ENCODE peak calls at places on chromosomes 5 and 9, in ten cellular contexts. S, U, Y, A, X, T, J, L, V and D are unnamed samples.

GRCh38 chr9:136965771-136966484 is 11.4 kb upstream of the PTGDS start:
- DNase-seq in L (no peak), U (no peak), T (no peak), X (no peak), J (no peak), A (no peak), Y (no peak), S (no peak), V (no peak), D (no peak)

GRCh38 chr5:167699434-167699833 is 592.0 kb upstream of the WWC1 start:
- DNase-seq in T (no peak), V (no peak), J (peak), A (peak), U (peak), X (peak), L (no peak), S (no peak), Y (peak), D (no peak)

GRCh38 chr9:935348-935965 is 41.0 kb upstream of the DMRT3 start:
- DNase-seq in L (no peak), T (no peak), V (no peak), J (peak), U (peak), X (peak), A (no peak), Y (no peak), S (no peak), D (no peak)

GRCh38 chr5:65913519-65913918 is 12.9 kb upstream of the ERBIN start:
- DNase-seq in V (no peak), L (no peak), J (no peak), U (no peak), Y (no peak), A (no peak), X (no peak), T (no peak), S (no peak), D (no peak)

GRCh38 chr9:29449294-29449693 is 1876.0 kb upstream of the C9orf72 start:
- DNase-seq in L (no peak), Y (no peak), V (no peak), X (no peak), J (peak), T (no peak), S (no peak), U (no peak), A (no peak), D (no peak)

GRCh38 chr9:129455151-129455995 is 165.5 kb downstream of the C9orf50 start:
- DNase-seq in X (no peak), T (no peak), U (no peak), A (no peak), Y (no peak), L (no peak), V (no peak), S (no peak), J (no peak), D (no peak)

GRCh38 chr5:149474198-149474597 is 77.0 kb downstream of the CSNK1A1 start:
- DNase-seq in A (no peak), J (peak), Y (no peak), V (no peak), L (peak), X (no peak), U (no peak), S (no peak), T (no peak), D (peak)

GRCh38 chr5:14509556-14509955 is 72.0 kb upstream of the OTULINL start:
- DNase-seq in A (no peak), Y (no peak), V (no peak), T (no peak), J (no peak), S (no peak), U (no peak), X (no peak), L (peak), D (no peak)

GRCh38 chr9:135379540-135380267 is 99.9 kb upstream of the PPP1R26 start:
- DNase-seq in V (no peak), J (no peak), U (no peak), S (no peak), Y (no peak), L (no peak), A (no peak), T (no peak), X (no peak), D (no peak)

GRCh38 chr5:140561753-140562523 is 2.5 kb downstream of the APBB3 start:
- DNase-seq in Y (no peak), A (no peak), L (no peak), X (no peak), S (peak), T (no peak), U (no peak), V (no peak), J (no peak), D (no peak)

GRCh38 chr5:140564196-140565023 is at the start of the genes APBB3 and SLC35A4:
- DNase-seq in L (peak), A (peak), T (peak), U (peak), Y (peak), J (peak), X (peak), S (peak), V (peak), D (peak)

GRCh38 chr5:140565024-140565779 is 574 bp downstream of the SLC35A4 start:
- DNase-seq in L (no peak), T (no peak), U (no peak), Y (no peak), A (no peak), S (no peak), V (no peak), J (peak), X (peak), D (no peak)

GRCh38 chr5:140565780-140566095 is 1.1 kb downstream of the SLC35A4 start:
- DNase-seq in V (no peak), J (no peak), S (peak), A (no peak), Y (no peak), X (peak), T (no peak), L (no peak), U (no peak), D (no peak)

DNA sequence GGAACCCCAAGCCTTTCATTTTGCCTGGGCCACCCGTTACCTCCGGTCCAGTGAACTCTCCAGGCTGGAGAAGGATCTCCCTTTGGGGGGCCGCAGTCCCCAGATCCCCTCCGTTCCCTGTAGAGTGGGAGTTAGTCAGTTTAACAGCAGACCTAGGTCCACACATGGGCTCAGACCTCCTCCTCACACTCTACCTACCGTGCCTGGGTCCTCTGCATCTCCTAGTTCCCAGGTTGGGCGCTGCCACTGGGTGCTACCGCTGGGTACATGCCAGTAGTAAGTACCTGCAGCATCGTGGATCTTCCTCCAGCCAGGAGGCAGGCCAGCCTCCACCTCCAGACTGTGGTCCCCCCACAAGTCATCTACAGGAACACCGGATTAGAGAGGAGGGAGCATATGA is 844 bp downstream of the APBB3 start:
- DNase-seq in U (no peak), X (no peak), Y (no peak), V (no peak), J (no peak), L (no peak), A (no peak), T (no peak), S (no peak), D (no peak)
- H3K4me3 ChIP-seq in U (peak), X (peak), Y (peak), V (peak), J (peak), L (peak), A (peak), T (peak), S (peak), D (peak)

GRCh38 chr9:37037744-37038640 is 3.9 kb upstream of the PAX5 start:
- DNase-seq in J (no peak), Y (no peak), T (no peak), A (no peak), V (no peak), S (peak), X (no peak), L (peak), U (no peak), D (no peak)
- H3K4me3 ChIP-seq in J (no peak), Y (peak), T (peak), A (no peak), V (peak), S (peak), X (peak), L (peak), U (no peak), D (peak)

DNA sequence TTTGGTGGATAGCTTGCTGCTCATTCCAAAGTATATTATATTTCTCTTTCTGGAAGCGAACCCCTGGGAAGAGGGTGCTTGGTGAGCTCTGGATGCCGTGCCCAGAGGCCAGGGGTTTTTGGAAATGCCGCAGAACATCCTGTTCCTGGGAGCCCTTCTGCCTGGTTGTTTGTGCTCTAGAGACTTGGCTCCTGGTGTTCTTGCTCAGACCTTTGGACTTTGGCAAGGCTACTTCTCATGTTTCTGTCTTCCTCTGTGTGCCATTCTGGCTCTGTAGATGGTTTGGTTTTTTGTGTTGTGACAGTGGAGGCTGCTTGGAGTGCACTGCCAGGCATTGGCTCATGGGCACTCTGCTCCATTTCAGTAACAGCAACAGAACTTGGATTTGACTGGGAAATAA is 94.4 kb downstream of the PCSK1 start:
- DNase-seq in L (no peak), U (peak), Y (no peak), T (peak), S (no peak), J (no peak), A (no peak), V (no peak), X (peak), D (peak)
- H3K4me3 ChIP-seq in L (no peak), U (no peak), Y (no peak), T (no peak), S (no peak), J (no peak), A (no peak), V (no peak), X (no peak), D (no peak)

DNA sequence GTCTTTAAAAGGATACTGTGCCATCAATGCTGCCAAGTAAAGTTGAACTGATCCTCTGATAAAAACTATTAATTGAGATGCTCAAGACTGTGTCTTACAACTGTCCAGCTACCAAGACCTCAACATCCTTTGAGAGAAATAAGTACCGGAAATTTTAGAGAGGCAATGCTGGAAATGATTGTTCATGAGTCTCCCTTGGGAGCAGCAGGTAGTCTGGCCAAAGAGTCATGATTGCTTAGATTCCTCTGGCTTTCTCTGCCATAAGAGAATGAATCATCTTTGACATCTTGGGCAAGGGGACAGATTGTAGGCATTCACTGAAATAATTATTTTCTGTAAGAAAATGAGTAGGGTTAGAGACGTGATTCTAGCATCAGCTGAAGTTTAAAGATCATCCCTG is 466.6 kb upstream of the DAB2 start:
- DNase-seq in J (peak), X (peak), U (peak), A (peak), V (no peak), T (no peak), Y (no peak), L (no peak), S (no peak), D (no peak)
- H3K4me3 ChIP-seq in J (no peak), X (no peak), U (no peak), A (no peak), V (no peak), T (no peak), Y (no peak), L (no peak), S (no peak), D (no peak)

GRCh38 chr9:85871008-85871407 is 69.9 kb upstream of the NAA35 start:
- DNase-seq in T (no peak), Y (no peak), U (no peak), X (no peak), V (no peak), A (no peak), J (no peak), L (no peak), S (no peak), D (no peak)
- H3K4me3 ChIP-seq in T (no peak), Y (no peak), U (no peak), X (no peak), V (no peak), A (no peak), J (no peak), L (no peak), S (no peak), D (no peak)

GRCh38 chr5:39270172-39270848 is 50.9 kb upstream of the FYB1 start:
- DNase-seq in S (no peak), X (no peak), T (no peak), A (no peak), V (no peak), J (no peak), U (no peak), Y (no peak), L (no peak), D (no peak)

GRCh38 chr5:39273314-39273954 is 54.1 kb upstream of the FYB1 start:
- DNase-seq in X (no peak), S (no peak), J (no peak), L (no peak), T (no peak), V (no peak), U (no peak), Y (no peak), A (no peak), D (no peak)

DNA sequence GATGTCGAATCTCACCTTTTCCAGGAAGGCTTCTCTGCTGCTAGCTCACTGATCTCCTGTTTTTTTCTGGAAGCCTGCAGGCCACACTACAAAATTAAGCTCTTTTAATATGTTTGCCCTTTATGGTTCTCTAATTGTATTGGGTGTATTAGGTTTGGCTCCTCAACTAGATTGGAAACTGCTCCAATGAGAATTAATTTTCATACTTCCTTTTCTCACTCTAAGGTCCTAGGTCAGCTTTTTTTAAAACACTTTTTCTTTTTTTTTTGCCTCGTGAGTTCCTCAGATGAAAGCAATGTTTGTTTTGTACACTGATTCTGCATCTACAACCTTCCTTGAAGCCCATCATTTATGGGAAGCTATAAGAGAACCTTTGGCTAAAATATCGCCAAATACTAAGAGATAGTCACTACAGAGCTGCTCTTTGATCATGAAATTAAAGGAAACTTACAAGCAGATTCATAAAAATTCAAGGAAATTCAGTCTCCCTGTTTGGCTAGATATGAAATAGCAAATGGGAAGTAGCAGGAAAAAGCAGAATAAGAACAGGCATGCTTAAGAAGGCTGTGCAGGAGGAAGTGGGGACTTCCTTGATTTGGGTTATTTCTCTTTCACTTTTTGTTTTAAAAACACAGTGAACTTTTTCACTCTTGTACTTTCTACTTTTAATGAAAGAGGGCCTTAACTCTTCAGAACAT is 55.2 kb upstream of the FYB1 start:
- DNase-seq in V (no peak), Y (no peak), X (no peak), U (no peak), A (no peak), J (no peak), T (no peak), L (no peak), S (peak), D (no peak)
- H3K4me3 ChIP-seq in V (peak), Y (no peak), X (no peak), U (no peak), A (no peak), J (no peak), T (no peak), L (no peak), S (no peak), D (peak)